ENCODE peak calls at places on chromosomes 1 and 21, in seven cellular contexts. R, V, X, G, S, D and Z are unnamed samples.

GRCh38 chr1:235423214-235423652 is 56.0 kb downstream of the TBCE start:
- DNase-seq in R (no peak), V (no peak), X (no peak), G (no peak), S (no peak), D (no peak), Z (no peak)

GRCh38 chr1:66489146-66489545 is 44.8 kb upstream of the SGIP1 start:
- DNase-seq in R (no peak), V (no peak), X (no peak), G (no peak), S (peak), D (no peak), Z (peak)

GRCh38 chr1:247825362-247825761 is 1.4 kb upstream of the OR14A16 start:
- DNase-seq in R (no peak), V (no peak), X (no peak), G (no peak), S (no peak), D (no peak), Z (no peak)

GRCh38 chr1:214603819-214604252 is 841 bp downstream of the CENPF start:
- DNase-seq in R (no peak), V (no peak), X (peak), G (no peak), S (no peak), D (no peak), Z (no peak)

GRCh38 chr1:40132383-40133121 is 28.6 kb upstream of the RLF start:
- DNase-seq in R (no peak), V (no peak), X (no peak), G (no peak), S (no peak), D (no peak), Z (no peak)

GRCh38 chr1:30895942-30896660 is 12.5 kb downstream of the SDC3 start:
- DNase-seq in R (no peak), V (no peak), X (no peak), G (no peak), S (peak), D (no peak), Z (no peak)

GRCh38 chr1:76287917-76288316 is 213.4 kb downstream of the ST6GALNAC3 start:
- DNase-seq in R (no peak), V (no peak), X (no peak), G (no peak), S (no peak), D (no peak), Z (no peak)

GRCh38 chr1:17250601-17251000 is 1.7 kb downstream of the PADI3 start:
- DNase-seq in R (no peak), V (no peak), X (no peak), G (no peak), S (no peak), D (no peak), Z (no peak)

GRCh38 chr1:241269116-241269515 is 87.9 kb downstream of the RGS7 start:
- DNase-seq in R (no peak), V (no peak), X (no peak), G (no peak), S (no peak), D (no peak), Z (peak)

GRCh38 chr1:226680653-226681052 is 58.4 kb downstream of the ITPKB start:
- DNase-seq in R (no peak), V (no peak), X (no peak), G (no peak), S (no peak), D (no peak), Z (no peak)

GRCh38 chr1:25566730-25567341 is 23.4 kb downstream of the LDLRAP1 start:
- DNase-seq in R (no peak), V (peak), X (peak), G (peak), S (peak), D (no peak), Z (peak)

GRCh38 chr1:226201029-226201593 is 14.6 kb upstream of the ACBD3 start:
- DNase-seq in R (no peak), V (no peak), X (peak), G (no peak), S (peak), D (no peak), Z (peak)

GRCh38 chr1:97340951-97341350 is 579.9 kb downstream of the DPYD start:
- DNase-seq in R (no peak), V (no peak), X (no peak), G (no peak), S (peak), D (no peak), Z (peak)

GRCh38 chr1:217585577-217585976 is 45.3 kb downstream of the GPATCH2 start:
- DNase-seq in R (no peak), V (no peak), X (no peak), G (no peak), S (no peak), D (no peak), Z (peak)

GRCh38 chr1:168991667-168992475 is 114.6 kb upstream of the ATP1B1 start:
- DNase-seq in R (no peak), V (no peak), X (no peak), G (no peak), S (no peak), D (no peak), Z (no peak)

GRCh38 chr1:172322219-172323061 is 98.0 kb upstream of the C1orf105 start:
- DNase-seq in R (no peak), V (peak), X (no peak), G (peak), S (peak), D (peak), Z (peak)

GRCh38 chr1:113912594-113913311 is 7.6 kb downstream of the DCLRE1B start:
- DNase-seq in R (no peak), V (peak), X (peak), G (peak), S (peak), D (no peak), Z (peak)

GRCh38 chr1:218785928-218786327 is 387.8 kb upstream of the LYPLAL1 start:
- DNase-seq in R (no peak), V (peak), X (no peak), G (peak), S (peak), D (no peak), Z (peak)

GRCh38 chr1:69497847-69498246 is 69.9 kb upstream of the LRRC7 start:
- DNase-seq in R (no peak), V (no peak), X (no peak), G (no peak), S (no peak), D (no peak), Z (no peak)

GRCh38 chr1:21126324-21126723 is 50.4 kb downstream of the EIF4G3 start:
- DNase-seq in R (no peak), V (no peak), X (no peak), G (no peak), S (no peak), D (no peak), Z (no peak)

GRCh38 chr1:43616383-43616782 is 33.6 kb upstream of the KDM4A start:
- DNase-seq in R (no peak), V (no peak), X (no peak), G (no peak), S (no peak), D (no peak), Z (no peak)

GRCh38 chr1:208231929-208232360 is 12.2 kb downstream of the PLXNA2 start:
- DNase-seq in R (no peak), V (no peak), X (no peak), G (no peak), S (peak), D (no peak), Z (peak)

GRCh38 chr1:227947678-227948492 is at the start of gene WNT9A:
- DNase-seq in R (no peak), V (peak), X (no peak), G (peak), S (peak), D (peak), Z (peak)

GRCh38 chr1:227946624-227947424 is 908 bp downstream of the WNT9A start:
- DNase-seq in R (no peak), V (peak), X (peak), G (peak), S (peak), D (peak), Z (peak)

GRCh38 chr1:227948493-227949260 is 945 bp upstream of the WNT9A start:
- DNase-seq in R (no peak), V (no peak), X (no peak), G (no peak), S (no peak), D (peak), Z (no peak)

GRCh38 chr1:227945891-227946623 is 1.7 kb downstream of the WNT9A start:
- DNase-seq in R (no peak), V (peak), X (peak), G (peak), S (peak), D (peak), Z (peak)

GRCh38 chr1:227947425-227947677 is 381 bp downstream of the WNT9A start:
- DNase-seq in R (no peak), V (no peak), X (no peak), G (no peak), S (no peak), D (no peak), Z (peak)
- H3K4me3 ChIP-seq in R (peak), V (peak), X (peak), G (peak), S (peak), D (peak), Z (peak)

GRCh38 chr1:8027748-8028631 is 1.9 kb upstream of the ERRFI1 start:
- DNase-seq in R (no peak), V (no peak), X (no peak), G (no peak), S (peak), D (no peak), Z (peak)

GRCh38 chr1:8025061-8025670 is 943 bp downstream of the ERRFI1 start:
- DNase-seq in R (no peak), V (no peak), X (no peak), G (no peak), S (peak), D (no peak), Z (peak)

GRCh38 chr1:8025671-8026144 is 401 bp downstream of the ERRFI1 start:
- DNase-seq in R (no peak), V (no peak), X (no peak), G (no peak), S (no peak), D (no peak), Z (peak)

GRCh38 chr1:8026976-8027747 is 1.1 kb upstream of the ERRFI1 start:
- DNase-seq in R (no peak), V (peak), X (no peak), G (no peak), S (peak), D (peak), Z (peak)

DNA sequence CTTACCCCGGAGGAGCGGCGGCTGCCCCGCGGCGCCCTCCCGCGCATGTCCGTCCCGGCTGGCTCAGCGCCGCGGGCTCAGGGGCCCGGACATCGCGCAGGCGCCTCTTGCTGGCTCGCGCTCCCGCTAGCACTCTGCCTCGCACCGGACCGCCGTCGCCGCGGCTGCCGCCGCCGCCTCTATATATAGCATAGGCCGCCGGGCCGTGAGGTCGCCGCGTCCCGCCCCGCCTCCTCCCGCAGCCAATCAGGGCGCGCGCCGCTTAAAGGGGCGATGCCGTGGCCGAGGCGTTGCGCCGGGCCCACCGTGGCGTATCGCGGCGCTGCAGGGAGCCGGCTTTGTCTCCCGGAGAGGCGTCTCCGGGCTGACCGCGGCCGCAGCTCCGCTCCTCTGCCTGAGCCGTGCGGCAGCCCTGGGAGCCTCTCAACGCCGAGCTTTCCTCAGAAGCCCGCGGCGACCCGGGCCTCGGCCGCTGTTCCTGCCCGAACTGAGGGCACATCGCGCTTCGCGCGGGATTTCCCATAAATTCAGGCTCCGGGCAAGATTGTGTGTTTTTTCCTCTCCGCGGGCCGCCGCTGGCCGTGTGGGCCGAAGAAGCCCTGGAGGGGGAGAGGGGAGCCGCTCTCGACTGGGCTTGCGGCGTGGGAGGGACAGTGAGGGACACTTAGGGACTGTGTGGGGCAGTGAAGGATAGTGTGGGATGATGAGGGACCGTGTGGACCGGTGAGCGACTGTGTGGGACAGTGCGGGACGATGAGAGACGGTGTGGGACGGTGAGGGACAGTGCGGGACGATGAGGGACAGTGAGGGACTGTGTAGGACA is at the start of gene ERRFI1:
- DNase-seq in R (peak), V (peak), X (peak), G (peak), S (peak), D (peak), Z (peak)
- TF ChIP-seq CTCF in R (no peak), V (no peak), X (no peak), G (no peak), S (no peak), D (no peak), Z (no peak)

GRCh38 chr1:37753473-37754321 is 11.2 kb downstream of the EPHA10 start:
- DNase-seq in R (no peak), V (no peak), X (no peak), G (no peak), S (no peak), D (no peak), Z (no peak)
- H3K4me3 ChIP-seq in R (no peak), V (no peak), X (peak), G (no peak), S (no peak), D (no peak), Z (no peak)

GRCh38 chr21:27802816-27803475 is 836.1 kb upstream of the ADAMTS5 start:
- DNase-seq in R (no peak), V (no peak), X (peak), G (no peak), S (peak), D (no peak), Z (peak)
- TF ChIP-seq CTCF in R (no peak), V (peak), X (peak), G (peak), S (peak), D (peak), Z (peak)

DNA sequence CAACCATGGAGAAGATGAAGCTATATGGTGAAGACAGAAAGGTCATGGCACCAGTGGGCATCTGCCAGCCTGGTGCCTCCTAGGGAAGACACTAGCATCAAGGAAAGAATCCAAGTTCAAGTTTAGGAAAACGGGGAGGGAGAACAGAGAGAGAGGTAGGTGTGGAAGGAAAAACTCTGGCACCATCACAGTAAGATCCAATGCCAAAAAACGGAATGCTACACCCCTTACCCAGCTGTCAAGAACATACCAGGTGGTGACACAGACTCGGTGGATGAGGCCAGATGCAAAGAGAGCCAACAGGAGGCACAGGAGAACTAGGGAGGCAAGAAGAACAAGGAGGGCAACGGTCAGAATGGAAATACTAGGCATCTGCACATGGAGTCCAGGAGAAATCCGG is 3.6 kb downstream of the KRTCAP2 start:
- DNase-seq in R (no peak), V (no peak), X (peak), G (no peak), S (no peak), D (no peak), Z (no peak)
- H3K4me3 ChIP-seq in R (no peak), V (no peak), X (no peak), G (no peak), S (no peak), D (no peak), Z (no peak)

GRCh38 chr1:1997561-1997960 is 6.0 kb downstream of the CFAP74 start:
- DNase-seq in R (no peak), V (no peak), X (no peak), G (no peak), S (no peak), D (no peak), Z (no peak)
- TF ChIP-seq CTCF in R (no peak), V (no peak), X (no peak), G (no peak), S (no peak), D (no peak), Z (no peak)

GRCh38 chr1:61951731-61952585 is 209.7 kb downstream of the PATJ start:
- DNase-seq in R (no peak), V (no peak), X (no peak), G (no peak), S (peak), D (no peak), Z (no peak)

GRCh38 chr1:61955261-61955660 is 213.0 kb downstream of the PATJ start:
- DNase-seq in R (no peak), V (no peak), X (no peak), G (no peak), S (no peak), D (no peak), Z (no peak)

GRCh38 chr1:61953790-61954150 is 211.5 kb downstream of the PATJ start:
- DNase-seq in R (no peak), V (no peak), X (no peak), G (no peak), S (no peak), D (no peak), Z (no peak)

GRCh38 chr1:61952675-61953074 is 210.4 kb downstream of the PATJ start:
- DNase-seq in R (no peak), V (no peak), X (no peak), G (no peak), S (no peak), D (no peak), Z (no peak)

DNA sequence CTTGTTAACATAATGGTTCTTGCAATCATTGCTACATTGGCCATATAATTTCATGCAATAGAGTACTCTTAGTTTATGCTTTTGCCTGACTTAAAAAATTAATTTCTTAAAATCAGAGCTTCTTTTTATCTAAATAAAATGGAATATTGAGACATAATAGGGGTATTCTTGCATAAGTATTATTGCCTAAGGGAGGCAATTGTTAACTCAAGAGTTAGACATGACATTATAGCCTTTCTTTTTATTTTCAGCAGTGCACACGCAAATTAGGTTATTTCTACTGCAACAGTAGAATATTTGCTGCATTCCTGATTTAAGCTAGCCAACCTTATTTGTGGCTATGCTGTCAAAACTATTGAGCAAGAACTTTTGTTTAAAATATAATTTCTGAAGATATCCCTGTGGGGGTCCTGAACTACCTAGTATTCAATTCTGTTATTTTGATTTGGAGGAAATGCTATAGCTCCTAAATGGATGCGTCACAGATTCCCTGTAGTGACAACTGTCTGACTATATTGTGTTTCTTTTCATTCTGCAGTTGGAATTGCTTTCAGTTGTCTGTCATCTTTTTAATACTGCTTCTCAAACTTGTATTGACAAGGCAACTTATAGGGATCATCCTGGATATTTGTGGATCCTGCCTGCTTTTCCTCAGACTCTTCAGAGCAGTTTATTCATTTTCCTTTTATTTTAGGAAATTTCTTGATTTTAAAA is 211.0 kb downstream of the PATJ start:
- DNase-seq in R (no peak), V (no peak), X (no peak), G (no peak), S (no peak), D (no peak), Z (no peak)
- H3K4me3 ChIP-seq in R (no peak), V (peak), X (no peak), G (peak), S (no peak), D (no peak), Z (no peak)